ENCODE peak calls at places on chromosomes 2 and 18, in five cellular contexts. One of them, this sample, is unnamed.

GRCh38 chr18:24373331-24373730 is 24.3 kb downstream of the OSBPL1A start:
- DNase-seq in SK-N-SH: no peak
- DNase-seq in IMR-90: peak
- DNase-seq in K562: no peak
- DNase-seq in HepG2: no peak
- DNase-seq in this sample: no peak

GRCh38 chr2:18067980-18068379 is 189.5 kb downstream of the KCNS3 start:
- DNase-seq in SK-N-SH: peak
- DNase-seq in IMR-90: no peak
- DNase-seq in K562: no peak
- DNase-seq in HepG2: no peak
- DNase-seq in this sample: no peak

GRCh38 chr2:11567631-11568031 is 33.8 kb downstream of the GREB1 start:
- DNase-seq in SK-N-SH: no peak
- DNase-seq in IMR-90: no peak
- DNase-seq in K562: no peak
- DNase-seq in HepG2: no peak
- DNase-seq in this sample: no peak

GRCh38 chr2:238093181-238094140 is 6.7 kb upstream of the ESPNL start:
- DNase-seq in SK-N-SH: peak
- DNase-seq in IMR-90: no peak
- DNase-seq in K562: no peak
- DNase-seq in HepG2: no peak
- DNase-seq in this sample: no peak

GRCh38 chr2:211133766-211134165 is 577.4 kb downstream of the CPS1 start:
- DNase-seq in SK-N-SH: no peak
- DNase-seq in IMR-90: no peak
- DNase-seq in K562: no peak
- DNase-seq in HepG2: no peak
- DNase-seq in this sample: no peak

GRCh38 chr2:126059379-126059778 is 596.6 kb upstream of the GYPC start:
- DNase-seq in SK-N-SH: no peak
- DNase-seq in IMR-90: no peak
- DNase-seq in K562: no peak
- DNase-seq in HepG2: no peak
- DNase-seq in this sample: no peak

GRCh38 chr2:131123192-131123591 is 18.1 kb downstream of the PLEKHB2 start:
- DNase-seq in SK-N-SH: no peak
- DNase-seq in IMR-90: no peak
- DNase-seq in K562: no peak
- DNase-seq in HepG2: no peak
- DNase-seq in this sample: no peak

GRCh38 chr2:195360242-195360641 is 296.8 kb upstream of the SLC39A10 start:
- DNase-seq in SK-N-SH: no peak
- DNase-seq in IMR-90: no peak
- DNase-seq in K562: no peak
- DNase-seq in HepG2: no peak
- DNase-seq in this sample: no peak

GRCh38 chr2:63790491-63790890 is 51.2 kb upstream of the UGP2 start:
- DNase-seq in SK-N-SH: no peak
- DNase-seq in IMR-90: peak
- DNase-seq in K562: no peak
- DNase-seq in HepG2: no peak
- DNase-seq in this sample: no peak

GRCh38 chr2:100218552-100218951 is 76.2 kb upstream of the AFF3 start:
- DNase-seq in SK-N-SH: no peak
- DNase-seq in IMR-90: no peak
- DNase-seq in K562: no peak
- DNase-seq in HepG2: no peak
- DNase-seq in this sample: no peak

GRCh38 chr2:217360111-217360510 is 500.2 kb upstream of the TNP1 start:
- DNase-seq in SK-N-SH: no peak
- DNase-seq in IMR-90: no peak
- DNase-seq in K562: no peak
- DNase-seq in HepG2: no peak
- DNase-seq in this sample: no peak

GRCh38 chr2:88187927-88188326 is 17.8 kb downstream of the THNSL2 start:
- DNase-seq in SK-N-SH: no peak
- DNase-seq in IMR-90: no peak
- DNase-seq in K562: peak
- DNase-seq in HepG2: peak
- DNase-seq in this sample: no peak

GRCh38 chr2:141439524-141439923 is 691.3 kb downstream of the LRP1B start:
- DNase-seq in SK-N-SH: no peak
- DNase-seq in IMR-90: no peak
- DNase-seq in K562: no peak
- DNase-seq in HepG2: no peak
- DNase-seq in this sample: no peak

GRCh38 chr2:38433607-38433975 is 56.5 kb upstream of the ATL2 start:
- DNase-seq in SK-N-SH: no peak
- DNase-seq in IMR-90: no peak
- DNase-seq in K562: no peak
- DNase-seq in HepG2: no peak
- DNase-seq in this sample: no peak

GRCh38 chr2:231680284-231680991 is 27.9 kb upstream of the PTMA start:
- DNase-seq in SK-N-SH: no peak
- DNase-seq in IMR-90: no peak
- DNase-seq in K562: peak
- DNase-seq in HepG2: peak
- DNase-seq in this sample: no peak

GRCh38 chr2:19936203-19936602 is 34.4 kb upstream of the TTC32 start:
- DNase-seq in SK-N-SH: no peak
- DNase-seq in IMR-90: no peak
- DNase-seq in K562: no peak
- DNase-seq in HepG2: peak
- DNase-seq in this sample: no peak

GRCh38 chr2:18536100-18536499 is 24.4 kb downstream of the RDH14 start:
- DNase-seq in SK-N-SH: no peak
- DNase-seq in IMR-90: peak
- DNase-seq in K562: no peak
- DNase-seq in HepG2: no peak
- DNase-seq in this sample: no peak

GRCh38 chr2:120575966-120576365 is 159.7 kb upstream of the GLI2 start:
- DNase-seq in SK-N-SH: no peak
- DNase-seq in IMR-90: no peak
- DNase-seq in K562: no peak
- DNase-seq in HepG2: no peak
- DNase-seq in this sample: no peak
- TF ChIP-seq MXI1 in SK-N-SH: no peak
- TF ChIP-seq MXI1 in IMR-90: no peak
- TF ChIP-seq MXI1 in K562: no peak
- TF ChIP-seq MXI1 in HepG2: no peak
- TF ChIP-seq MXI1 in this sample: no peak

DNA sequence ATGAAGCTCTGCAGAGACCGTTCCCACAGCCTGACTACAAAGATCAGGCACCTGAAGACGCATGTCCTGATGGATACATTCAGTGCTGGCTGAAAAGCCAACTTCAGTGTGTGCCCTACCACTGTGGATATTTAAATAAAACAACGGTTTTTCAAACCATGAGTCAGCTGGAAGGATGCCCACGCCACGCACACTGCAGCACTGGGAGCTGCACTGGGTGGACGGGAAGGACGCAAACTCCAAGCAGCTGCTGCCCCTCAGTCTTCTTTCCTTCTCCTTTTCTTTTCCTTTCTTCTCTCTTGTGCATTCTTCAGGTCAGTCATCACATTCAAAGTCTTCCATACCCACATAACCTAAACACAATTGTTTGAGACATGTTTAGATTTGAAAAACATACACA is 7.9 kb downstream of the TMEM18 start:
- DNase-seq in SK-N-SH: no peak
- DNase-seq in IMR-90: peak
- DNase-seq in K562: no peak
- DNase-seq in HepG2: no peak
- DNase-seq in this sample: no peak
- TF ChIP-seq MXI1 in SK-N-SH: no peak
- TF ChIP-seq MXI1 in IMR-90: no peak
- TF ChIP-seq MXI1 in K562: no peak
- TF ChIP-seq MXI1 in HepG2: no peak
- TF ChIP-seq MXI1 in this sample: no peak

GRCh38 chr2:68041704-68042245 is 21.0 kb downstream of the C1D start:
- DNase-seq in SK-N-SH: no peak
- DNase-seq in IMR-90: no peak
- DNase-seq in K562: no peak
- DNase-seq in HepG2: no peak
- DNase-seq in this sample: no peak

GRCh38 chr2:68046642-68047240 is 16.1 kb downstream of the C1D start:
- DNase-seq in SK-N-SH: peak
- DNase-seq in IMR-90: no peak
- DNase-seq in K562: no peak
- DNase-seq in HepG2: no peak
- DNase-seq in this sample: no peak

GRCh38 chr2:68045337-68045736 is 17.5 kb downstream of the C1D start:
- DNase-seq in SK-N-SH: peak
- DNase-seq in IMR-90: no peak
- DNase-seq in K562: no peak
- DNase-seq in HepG2: no peak
- DNase-seq in this sample: no peak

GRCh38 chr2:68046224-68046623 is 16.6 kb downstream of the C1D start:
- DNase-seq in SK-N-SH: no peak
- DNase-seq in IMR-90: no peak
- DNase-seq in K562: no peak
- DNase-seq in HepG2: no peak
- DNase-seq in this sample: no peak

GRCh38 chr2:68043719-68044498 is 18.9 kb downstream of the C1D start:
- DNase-seq in SK-N-SH: no peak
- DNase-seq in IMR-90: peak
- DNase-seq in K562: no peak
- DNase-seq in HepG2: no peak
- DNase-seq in this sample: no peak
- TF ChIP-seq MXI1 in SK-N-SH: no peak
- TF ChIP-seq MXI1 in IMR-90: no peak
- TF ChIP-seq MXI1 in K562: no peak
- TF ChIP-seq MXI1 in HepG2: no peak
- TF ChIP-seq MXI1 in this sample: no peak

DNA sequence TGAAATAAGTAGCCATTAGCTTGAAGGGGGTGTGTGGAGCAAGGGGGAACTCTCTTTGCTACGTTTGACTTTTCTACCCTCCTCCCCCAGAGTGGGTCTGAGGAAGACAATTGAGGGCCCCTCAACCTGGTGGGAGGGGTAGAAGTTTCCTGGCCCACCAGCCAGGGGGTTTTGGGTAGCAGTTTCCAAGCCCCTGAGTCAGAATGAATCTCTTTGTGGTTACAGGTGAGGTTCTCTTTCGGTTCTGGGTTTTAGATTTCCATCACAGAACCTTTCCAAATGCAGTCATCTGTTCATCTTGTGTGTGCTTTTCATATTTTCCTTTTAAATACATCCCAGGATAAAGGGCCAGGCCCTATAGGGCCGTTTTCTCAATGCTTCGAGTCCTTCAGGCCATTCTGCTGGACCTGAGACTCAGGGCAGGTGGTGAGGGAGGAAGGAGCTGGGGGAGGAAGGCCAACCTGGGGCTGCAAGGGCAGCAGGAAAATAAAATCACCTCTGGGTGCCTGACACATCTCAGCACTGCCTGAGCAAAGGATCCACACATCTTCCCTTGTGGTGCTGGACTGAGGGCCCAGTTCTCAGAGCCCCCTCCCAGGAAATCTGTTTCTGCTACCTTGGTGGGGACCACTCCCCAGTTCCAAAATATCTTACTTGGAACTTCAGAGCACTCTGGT is 4.7 kb downstream of the LBH start:
- DNase-seq in SK-N-SH: no peak
- DNase-seq in IMR-90: no peak
- DNase-seq in K562: no peak
- DNase-seq in HepG2: no peak
- DNase-seq in this sample: no peak
- TF ChIP-seq MXI1 in SK-N-SH: no peak
- TF ChIP-seq MXI1 in IMR-90: no peak
- TF ChIP-seq MXI1 in K562: no peak
- TF ChIP-seq MXI1 in HepG2: no peak
- TF ChIP-seq MXI1 in this sample: no peak